ENCODE peak calls at places on chromosome 15, in nine cellular contexts. One of them, this sample, is unnamed.

GRCh38 chr15:48866141-48866563 is 11.8 kb upstream of the EID1 start:
- DNase-seq in Daoy: peak
- DNase-seq in WTC11: no peak
- DNase-seq in activated CD4-positive, alpha-beta T cell treated with anti-CD3 and anti-CD28 coated beads, Interleukin-2, amount 10 ng/mL, durations not matched to agents 7 days and 5 days: no peak
- DNase-seq in mammary epithelial cell: no peak
- DNase-seq in SK-MEL-5: no peak
- DNase-seq in Karpas-422: no peak
- DNase-seq in EH: peak
- DNase-seq in erythroblast: no peak
- DNase-seq in this sample: peak

GRCh38 chr15:65377105-65377975 is 462 bp downstream of the IGDCC3 start:
- DNase-seq in EH: peak
- DNase-seq in mammary epithelial cell: peak
- DNase-seq in erythroblast: no peak
- DNase-seq in activated CD4-positive, alpha-beta T cell treated with anti-CD3 and anti-CD28 coated beads, Interleukin-2, amount 10 ng/mL, durations not matched to agents 7 days and 5 days: no peak
- DNase-seq in Daoy: peak
- DNase-seq in WTC11: peak
- DNase-seq in Karpas-422: no peak
- DNase-seq in SK-MEL-5: no peak
- DNase-seq in this sample: peak

GRCh38 chr15:90654233-90655124 is 62.7 kb upstream of the BLM start:
- DNase-seq in SK-MEL-5: no peak
- DNase-seq in erythroblast: no peak
- DNase-seq in mammary epithelial cell: no peak
- DNase-seq in Daoy: no peak
- DNase-seq in EH: peak
- DNase-seq in Karpas-422: no peak
- DNase-seq in activated CD4-positive, alpha-beta T cell treated with anti-CD3 and anti-CD28 coated beads, Interleukin-2, amount 10 ng/mL, durations not matched to agents 7 days and 5 days: no peak
- DNase-seq in WTC11: no peak
- DNase-seq in this sample: no peak

GRCh38 chr15:76204916-76205460 is 106.3 kb downstream of the ETFA start:
- DNase-seq in WTC11: no peak
- DNase-seq in Karpas-422: no peak
- DNase-seq in SK-MEL-5: no peak
- DNase-seq in erythroblast: no peak
- DNase-seq in activated CD4-positive, alpha-beta T cell treated with anti-CD3 and anti-CD28 coated beads, Interleukin-2, amount 10 ng/mL, durations not matched to agents 7 days and 5 days: no peak
- DNase-seq in Daoy: no peak
- DNase-seq in mammary epithelial cell: no peak
- DNase-seq in EH: no peak
- DNase-seq in this sample: no peak

GRCh38 chr15:89790206-89790605 is 14.1 kb downstream of the MESP2 start:
- DNase-seq in activated CD4-positive, alpha-beta T cell treated with anti-CD3 and anti-CD28 coated beads, Interleukin-2, amount 10 ng/mL, durations not matched to agents 7 days and 5 days: no peak
- DNase-seq in Karpas-422: no peak
- DNase-seq in SK-MEL-5: no peak
- DNase-seq in mammary epithelial cell: no peak
- DNase-seq in erythroblast: no peak
- DNase-seq in EH: no peak
- DNase-seq in Daoy: no peak
- DNase-seq in WTC11: no peak
- DNase-seq in this sample: no peak

GRCh38 chr15:25717116-25717755 is 145.9 kb downstream of the ATP10A start:
- DNase-seq in mammary epithelial cell: no peak
- DNase-seq in Daoy: no peak
- DNase-seq in activated CD4-positive, alpha-beta T cell treated with anti-CD3 and anti-CD28 coated beads, Interleukin-2, amount 10 ng/mL, durations not matched to agents 7 days and 5 days: no peak
- DNase-seq in EH: peak
- DNase-seq in SK-MEL-5: no peak
- DNase-seq in Karpas-422: no peak
- DNase-seq in erythroblast: no peak
- DNase-seq in WTC11: no peak
- DNase-seq in this sample: peak

GRCh38 chr15:82045179-82045891 is 483 bp downstream of the MEX3B start:
- DNase-seq in mammary epithelial cell: peak
- DNase-seq in WTC11: peak
- DNase-seq in Karpas-422: peak
- DNase-seq in SK-MEL-5: peak
- DNase-seq in erythroblast: peak
- DNase-seq in activated CD4-positive, alpha-beta T cell treated with anti-CD3 and anti-CD28 coated beads, Interleukin-2, amount 10 ng/mL, durations not matched to agents 7 days and 5 days: peak
- DNase-seq in EH: peak
- DNase-seq in Daoy: peak
- DNase-seq in this sample: peak

GRCh38 chr15:68650901-68651709 is 72.3 kb downstream of the CORO2B start:
- DNase-seq in mammary epithelial cell: no peak
- DNase-seq in WTC11: peak
- DNase-seq in Daoy: peak
- DNase-seq in SK-MEL-5: peak
- DNase-seq in Karpas-422: peak
- DNase-seq in activated CD4-positive, alpha-beta T cell treated with anti-CD3 and anti-CD28 coated beads, Interleukin-2, amount 10 ng/mL, durations not matched to agents 7 days and 5 days: peak
- DNase-seq in erythroblast: peak
- DNase-seq in EH: peak
- DNase-seq in this sample: no peak

GRCh38 chr15:56342653-56343052 is 22.6 kb upstream of the TEX9 start:
- DNase-seq in erythroblast: no peak
- DNase-seq in activated CD4-positive, alpha-beta T cell treated with anti-CD3 and anti-CD28 coated beads, Interleukin-2, amount 10 ng/mL, durations not matched to agents 7 days and 5 days: no peak
- DNase-seq in Karpas-422: no peak
- DNase-seq in SK-MEL-5: peak
- DNase-seq in WTC11: no peak
- DNase-seq in EH: no peak
- DNase-seq in mammary epithelial cell: peak
- DNase-seq in Daoy: no peak
- DNase-seq in this sample: peak

GRCh38 chr15:58510715-58511465 is 79.1 kb downstream of the LIPC start:
- DNase-seq in mammary epithelial cell: no peak
- DNase-seq in erythroblast: no peak
- DNase-seq in EH: peak
- DNase-seq in Daoy: no peak
- DNase-seq in activated CD4-positive, alpha-beta T cell treated with anti-CD3 and anti-CD28 coated beads, Interleukin-2, amount 10 ng/mL, durations not matched to agents 7 days and 5 days: no peak
- DNase-seq in Karpas-422: no peak
- DNase-seq in WTC11: no peak
- DNase-seq in SK-MEL-5: no peak
- DNase-seq in this sample: peak

GRCh38 chr15:82315519-82316246 is 33.6 kb downstream of the GOLGA6L10 start:
- DNase-seq in SK-MEL-5: no peak
- DNase-seq in activated CD4-positive, alpha-beta T cell treated with anti-CD3 and anti-CD28 coated beads, Interleukin-2, amount 10 ng/mL, durations not matched to agents 7 days and 5 days: no peak
- DNase-seq in EH: no peak
- DNase-seq in WTC11: no peak
- DNase-seq in erythroblast: no peak
- DNase-seq in mammary epithelial cell: no peak
- DNase-seq in Karpas-422: no peak
- DNase-seq in Daoy: no peak
- DNase-seq in this sample: no peak

GRCh38 chr15:97849183-97849582 is 111.3 kb upstream of the ARRDC4 start:
- DNase-seq in Daoy: no peak
- DNase-seq in mammary epithelial cell: no peak
- DNase-seq in SK-MEL-5: peak
- DNase-seq in erythroblast: no peak
- DNase-seq in WTC11: no peak
- DNase-seq in Karpas-422: no peak
- DNase-seq in EH: no peak
- DNase-seq in activated CD4-positive, alpha-beta T cell treated with anti-CD3 and anti-CD28 coated beads, Interleukin-2, amount 10 ng/mL, durations not matched to agents 7 days and 5 days: no peak
- DNase-seq in this sample: no peak

GRCh38 chr15:98548172-98548971 is 100.0 kb upstream of the IGF1R start:
- DNase-seq in activated CD4-positive, alpha-beta T cell treated with anti-CD3 and anti-CD28 coated beads, Interleukin-2, amount 10 ng/mL, durations not matched to agents 7 days and 5 days: peak
- DNase-seq in EH: peak
- DNase-seq in mammary epithelial cell: peak
- DNase-seq in Karpas-422: no peak
- DNase-seq in SK-MEL-5: peak
- DNase-seq in WTC11: peak
- DNase-seq in Daoy: peak
- DNase-seq in erythroblast: no peak
- DNase-seq in this sample: peak